ENCODE peak calls at places on chromosomes 11 and 22, in ten cellular contexts. Q, D, L, R, I, S, F, Y, J and O are unnamed samples.

GRCh38 chr11:559712-560304 is 730 bp downstream of the LMNTD2 start:
- DNase-seq in Q (no peak), S (no peak), L (no peak), I (no peak), D (no peak), Y (no peak), R (peak; percentile 9), F (no peak), J (no peak), O (no peak)

GRCh38 chr11:110447343-110447742 is 17.6 kb downstream of the FDX1 start:
- DNase-seq in L (no peak), R (no peak), Y (no peak), F (no peak), S (no peak), Q (no peak), I (no peak), D (no peak), J (no peak), O (no peak)

GRCh38 chr22:17192186-17192585 is 27.0 kb downstream of the ADA2 start:
- DNase-seq in F (no peak), D (no peak), I (no peak), S (no peak), L (no peak), Y (no peak), Q (no peak), J (no peak), R (no peak), O (no peak)

GRCh38 chr11:111329306-111330204 is 31.2 kb downstream of the POU2AF3 start:
- DNase-seq in J (no peak), I (no peak), D (no peak), F (peak; percentile 36), R (no peak), L (no peak), Q (no peak), S (peak; percentile 21), Y (no peak), O (no peak)

GRCh38 chr11:12824281-12825041 is 150.2 kb downstream of the TEAD1 start:
- DNase-seq in Y (peak; percentile 45), F (no peak), Q (no peak), S (no peak), L (no peak), I (no peak), D (no peak), R (no peak), J (no peak), O (no peak)

GRCh38 chr11:110065189-110065588 is 28.0 kb upstream of the ZC3H12C start:
- DNase-seq in D (no peak), J (no peak), Q (no peak), I (no peak), L (no peak), S (no peak), Y (no peak), R (no peak), F (no peak), O (peak; percentile 14)

GRCh38 chr11:11496879-11497278 is 124.9 kb downstream of the GALNT18 start:
- DNase-seq in Q (no peak), I (no peak), Y (no peak), S (no peak), J (no peak), F (no peak), D (no peak), R (no peak), L (no peak), O (no peak)

GRCh38 chr11:71946144-71946571 is 17.3 kb downstream of the RNF121 start:
- DNase-seq in S (no peak), R (peak; percentile 40), J (peak; percentile 85), I (peak; percentile 64), Y (peak; percentile 46), D (no peak), Q (peak; percentile 89), F (no peak), L (no peak), O (peak; percentile 26)

GRCh38 chr11:62839050-62840015 is at the start of gene WDR74:
- DNase-seq in I (peak; percentile 78), R (peak; percentile 93), J (peak; percentile 96), F (peak; percentile 87), S (peak; percentile 92), Y (peak; percentile 95), Q (peak; percentile 91), L (peak; percentile 80), D (peak; percentile 93), O (peak; percentile 93)

GRCh38 chr11:4076774-4077173 is 17.8 kb upstream of the RRM1 start:
- DNase-seq in I (no peak), Y (no peak), R (no peak), Q (no peak), L (no peak), D (no peak), S (no peak), J (no peak), F (no peak), O (no peak)

GRCh38 chr11:28621648-28622215 is 513.5 kb downstream of the METTL15 start:
- DNase-seq in Y (peak; percentile 60), S (peak; percentile 7), Q (peak; percentile 20), F (no peak), L (no peak), J (peak; percentile 56), R (no peak), I (no peak), D (no peak), O (no peak)

GRCh38 chr22:37433786-37434185 is 6.5 kb upstream of the ELFN2 start:
- DNase-seq in S (no peak), F (no peak), L (no peak), Q (peak; percentile 65), D (no peak), J (no peak), Y (no peak), R (no peak), I (no peak), O (peak; percentile 46)

GRCh38 chr11:64742087-64742939 is 1.6 kb downstream of the RASGRP2 start:
- DNase-seq in J (peak; percentile 21), R (peak; percentile 20), Q (no peak), F (no peak), D (no peak), S (no peak), Y (no peak), I (no peak), L (no peak), O (peak; percentile 20)

GRCh38 chr22:25488244-25489020 is 76.0 kb upstream of the GRK3 start:
- DNase-seq in Q (peak; percentile 88), J (peak; percentile 83), S (peak; percentile 68), R (peak; percentile 57), Y (peak; percentile 81), D (peak; percentile 26), F (peak; percentile 20), I (no peak), L (no peak), O (peak; percentile 83)

GRCh38 chr22:45966320-45966891 is 10.6 kb downstream of the WNT7B start:
- DNase-seq in R (no peak), D (no peak), I (no peak), F (no peak), L (no peak), Y (no peak), J (no peak), Q (peak; percentile 34), S (no peak), O (peak; percentile 52)

GRCh38 chr11:31806944-31807790 is 4.0 kb downstream of the PAX6 start:
- DNase-seq in Q (peak; percentile 23), L (no peak), Y (no peak), R (no peak), I (no peak), S (no peak), F (peak; percentile 2), J (no peak), D (no peak), O (no peak)

GRCh38 chr11:19905280-19905853 is 192.7 kb downstream of the NAV2 start:
- DNase-seq in Y (peak; percentile 75), J (peak; percentile 65), S (no peak), L (no peak), I (no peak), R (peak; percentile 10), F (no peak), D (no peak), Q (peak; percentile 63), O (peak; percentile 51)

GRCh38 chr11:47765086-47765485 is 2.1 kb downstream of the FNBP4 start:
- DNase-seq in S (no peak), R (no peak), L (no peak), D (no peak), I (no peak), Q (peak; percentile 51), F (no peak), J (peak; percentile 14), Y (no peak), O (peak; percentile 5)

GRCh38 chr11:17428261-17428660 is 39.8 kb upstream of the KCNJ11 start:
- DNase-seq in Y (no peak), F (no peak), L (no peak), D (no peak), Q (no peak), S (no peak), J (no peak), I (no peak), R (no peak), O (no peak)

GRCh38 chr11:71101046-71101445 is 151.3 kb downstream of the SHANK2 start:
- DNase-seq in L (no peak), R (no peak), Y (no peak), I (no peak), S (no peak), J (no peak), D (no peak), Q (no peak), F (no peak), O (no peak)

GRCh38 chr22:17547995-17548755 is 15.1 kb upstream of the SLC25A18 start:
- DNase-seq in Q (no peak), I (no peak), J (no peak), R (no peak), Y (no peak), L (no peak), S (no peak), F (no peak), D (no peak), O (no peak)

GRCh38 chr11:106399624-106400023 is 322.2 kb downstream of the AASDHPPT start:
- DNase-seq in F (no peak), Y (no peak), D (no peak), I (no peak), L (no peak), S (no peak), R (no peak), J (peak; percentile 68), Q (no peak), O (no peak)

GRCh38 chr11:36056160-36056751 is 112.4 kb downstream of the LDLRAD3 start:
- DNase-seq in F (no peak), L (peak; percentile 15), J (peak; percentile 60), Y (peak; percentile 78), D (no peak), Q (no peak), S (no peak), R (no peak), I (no peak), O (peak; percentile 47)

GRCh38 chr11:106305458-106305857 is 228.0 kb downstream of the AASDHPPT start:
- DNase-seq in L (no peak), D (no peak), Q (no peak), R (no peak), J (no peak), Y (no peak), F (no peak), S (no peak), I (peak; percentile 37), O (no peak)

GRCh38 chr11:117187428-117187798 is 8.9 kb downstream of the SIDT2 start:
- DNase-seq in I (no peak), Y (no peak), D (no peak), J (no peak), F (no peak), R (no peak), L (no peak), S (no peak), Q (no peak), O (no peak)

GRCh38 chr11:3810446-3810845 is 2.1 kb downstream of the PGAP2 start:
- DNase-seq in D (no peak), S (no peak), I (no peak), Q (no peak), L (no peak), F (no peak), J (no peak), R (no peak), Y (no peak), O (no peak)

GRCh38 chr11:20162824-20163777 is 2.8 kb upstream of the DBX1 start:
- DNase-seq in Q (peak; percentile 31), F (no peak), L (no peak), I (no peak), S (no peak), D (no peak), R (no peak), J (peak; percentile 37), Y (peak; percentile 27), O (peak; percentile 37)